ENCODE peak calls at places on chromosome 19, in seven cellular contexts. P is HL-60; C is stimulated activated CD4-positive, alpha-beta T cell treated with anti-CD3 and anti-CD28 coated beads, Interleukin-1b, Interleukin-23, amount 100 ng/mL, for 24 hours; A is SW 1271; J is COR-L47; K is posterior cingulate gyrus; V is mesenchymal stem cell. N is an unnamed sample.

GRCh38 chr19:49553451-49554271 is 25.9 kb downstream of the RCN3 start:
- DNase-seq in P (no peak), C (no peak), A (no peak), J (no peak), K (no peak), V (peak; percentile 67), N (no peak)

GRCh38 chr19:12907166-12907565 is 11.9 kb downstream of the SYCE2 start:
- DNase-seq in P (no peak), C (no peak), A (no peak), J (no peak), K (no peak), V (no peak), N (no peak)

GRCh38 chr19:44788971-44789370 is 11.3 kb downstream of the CBLC start:
- DNase-seq in P (no peak), C (no peak), A (no peak), J (no peak), K (no peak), V (no peak), N (no peak)

GRCh38 chr19:44142014-44142523 is 715 bp downstream of the ZNF234 start:
- DNase-seq in P (peak; percentile 35), C (no peak), A (no peak), J (no peak), K (no peak), V (peak; percentile 49), N (no peak)

GRCh38 chr19:50711196-50711595 is 8.4 kb downstream of the SHANK1 start:
- DNase-seq in P (no peak), C (no peak), A (no peak), J (no peak), K (no peak), V (no peak), N (no peak)

GRCh38 chr19:39237200-39238184 is 7.3 kb downstream of the IFNL3 start:
- DNase-seq in P (peak; percentile 20), C (peak; percentile 24), A (no peak), J (peak; percentile 9), K (no peak), V (no peak), N (no peak)

GRCh38 chr19:46730595-46730994 is 13.7 kb upstream of the PRKD2 start:
- DNase-seq in P (no peak), C (no peak), A (no peak), J (no peak), K (no peak), V (no peak), N (no peak)

GRCh38 chr19:36772341-36773222 is at the start of gene ZNF850:
- DNase-seq in P (peak; percentile 97), C (peak; percentile 91), A (peak; percentile 56), J (peak; percentile 89), K (peak; percentile 91), V (peak; percentile 95), N (peak; percentile 92)

GRCh38 chr19:57688011-57688763 is 6.4 kb downstream of the ZNF551 start:
- DNase-seq in P (no peak), C (no peak), A (no peak), J (no peak), K (no peak), V (no peak), N (no peak)

GRCh38 chr19:3274245-3275067 is 50.0 kb downstream of the CELF5 start:
- DNase-seq in P (no peak), C (no peak), A (no peak), J (no peak), K (no peak), V (no peak), N (no peak)

GRCh38 chr19:39297931-39298634 is 1.9 kb downstream of the IFNL1 start:
- DNase-seq in P (no peak), C (no peak), A (no peak), J (no peak), K (no peak), V (no peak), N (no peak)

GRCh38 chr19:48959341-48960239 is 4.9 kb downstream of the BAX start:
- DNase-seq in P (peak; percentile 89), C (no peak), A (no peak), J (no peak), K (no peak), V (no peak), N (no peak)

GRCh38 chr19:50223439-50223716 is 20.0 kb downstream of the MYH14 start:
- DNase-seq in P (no peak), C (no peak), A (no peak), J (no peak), K (no peak), V (no peak), N (no peak)

GRCh38 chr19:7534531-7534980 is 961 bp upstream of the PNPLA6 start:
- DNase-seq in P (no peak), C (peak; percentile 30), A (peak; percentile 66), J (peak; percentile 12), K (peak; percentile 64), V (peak; percentile 98), N (no peak)

GRCh38 chr19:34962281-34962944 is 1.6 kb downstream of the ZNF792 start:
- DNase-seq in P (peak; percentile 48), C (no peak), A (no peak), J (no peak), K (no peak), V (peak; percentile 30), N (no peak)